ENCODE peak calls at places on chromosomes 6 and 20, in eight cellular contexts. U is A673; O is A549; J is colonic mucosa; E is CD8-positive, alpha-beta T cell; C is uterus; Q is heart right ventricle; R is RWPE1. N is an unnamed sample.

GRCh38 chr6:29926795-29927427 is 15.4 kb upstream of the HLA-A start:
- DNase-seq in U (peak; percentile 76), O (peak; percentile 9), J (peak; percentile 93), E (peak; percentile 73), C (peak; percentile 71), Q (peak; percentile 74), R (peak; percentile 27), N (no peak)

GRCh38 chr6:170279977-170280688 is 10.7 kb downstream of the DLL1 start:
- DNase-seq in U (peak; percentile 60), O (peak; percentile 65), J (peak; percentile 86), E (peak; percentile 60), C (no peak), Q (peak; percentile 70), R (no peak), N (no peak)

GRCh38 chr6:87551799-87552198 is 38.0 kb downstream of the RARS2 start:
- DNase-seq in U (peak; percentile 53), O (no peak), J (no peak), E (no peak), C (no peak), Q (no peak), R (no peak), N (no peak)

GRCh38 chr20:34703573-34704176 is 469 bp upstream of the TP53INP2 start:
- DNase-seq in U (peak; percentile 37), O (no peak), J (peak; percentile 63), E (peak; percentile 18), C (peak; percentile 38), Q (no peak), R (no peak), N (no peak)

GRCh38 chr20:62365814-62366369 is 1.2 kb downstream of the LAMA5 start:
- DNase-seq in U (peak; percentile 60), O (no peak), J (no peak), E (no peak), C (no peak), Q (no peak), R (peak; percentile 97), N (no peak)

GRCh38 chr20:11912013-11912663 is 5.6 kb upstream of the BTBD3 start:
- DNase-seq in U (peak; percentile 47), O (peak; percentile 28), J (no peak), E (no peak), C (no peak), Q (no peak), R (no peak), N (no peak)

GRCh38 chr6:38215651-38216319 is 396.3 kb downstream of the ZFAND3 start:
- DNase-seq in U (no peak), O (no peak), J (no peak), E (no peak), C (no peak), Q (no peak), R (no peak), N (no peak)

GRCh38 chr6:143159001-143159400 is 98.3 kb downstream of the AIG1 start:
- DNase-seq in U (no peak), O (no peak), J (no peak), E (no peak), C (no peak), Q (no peak), R (no peak), N (no peak)

GRCh38 chr6:16184129-16184528 is 54.3 kb upstream of the GMPR start:
- DNase-seq in U (peak; percentile 56), O (peak; percentile 7), J (peak; percentile 42), E (no peak), C (no peak), Q (no peak), R (peak; percentile 30), N (no peak)

GRCh38 chr6:18990313-18990978 is 603.3 kb downstream of the RNF144B start:
- DNase-seq in U (peak; percentile 90), O (peak; percentile 31), J (peak; percentile 74), E (no peak), C (peak; percentile 47), Q (peak; percentile 72), R (peak; percentile 64), N (no peak)

DNA sequence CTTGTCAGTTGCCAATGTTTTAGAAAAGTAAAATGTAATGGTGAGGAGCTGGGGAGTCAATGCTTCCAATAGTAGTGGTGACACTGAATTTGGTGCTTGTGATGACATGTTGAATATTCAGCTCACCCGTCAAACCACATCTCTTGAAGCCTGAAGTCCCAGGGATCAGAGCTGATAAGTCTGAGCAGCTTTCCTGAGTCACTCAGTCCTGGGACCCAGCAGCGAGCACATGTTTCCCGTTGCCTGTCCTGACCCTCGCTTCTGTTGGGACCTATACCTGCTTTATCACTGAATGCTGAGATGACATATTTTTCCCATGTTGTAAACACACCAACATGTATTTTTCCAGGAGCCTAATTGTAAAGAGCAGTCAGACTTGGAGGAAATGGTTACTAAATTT is 693.6 kb downstream of the QKI start:
- DNase-seq in U (no peak), O (no peak), J (no peak), E (no peak), C (no peak), Q (no peak), R (no peak), N (no peak)
- H3K27ac ChIP-seq in U (no peak overlapping the region), O (no peak overlapping the region), J (no peak overlapping the region), E (no peak overlapping the region), C (no peak overlapping the region), Q (peak overlapping the region; percentile 87), R (peak overlapping the region; percentile 12), N (peak overlapping the region; percentile 76)

GRCh38 chr6:168377481-168377850 is 57.9 kb upstream of the DACT2 start:
- DNase-seq in U (peak; percentile 25), O (no peak), J (no peak), E (no peak), C (peak; percentile 64), Q (peak; percentile 44), R (no peak), N (no peak)

GRCh38 chr6:168376811-168377480 is 57.4 kb upstream of the DACT2 start:
- DNase-seq in U (no peak), O (no peak), J (peak; percentile 44), E (no peak), C (no peak), Q (no peak), R (no peak), N (no peak)

GRCh38 chr6:168380956-168381605 is 59.9 kb upstream of the SMOC2 start:
- DNase-seq in U (no peak), O (no peak), J (no peak), E (no peak), C (no peak), Q (no peak), R (no peak), N (no peak)

GRCh38 chr6:168376120-168376519 is 56.5 kb upstream of the DACT2 start:
- DNase-seq in U (no peak), O (no peak), J (no peak), E (no peak), C (peak; percentile 8), Q (no peak), R (no peak), N (no peak)

GRCh38 chr6:168377856-168378832 is 58.6 kb upstream of the DACT2 start:
- DNase-seq in U (no peak), O (no peak), J (no peak), E (no peak), C (no peak), Q (no peak), R (no peak), N (no peak)
- H3K27ac ChIP-seq in U (no peak overlapping the region), O (no peak overlapping the region), J (no peak overlapping the region), E (no peak overlapping the region), C (peak overlapping the region; percentile 78), Q (peak overlapping the region; percentile 56), R (no peak overlapping the region), N (no peak overlapping the region)

GRCh38 chr20:41054463-41055230 is 26.0 kb downstream of the TOP1 start:
- DNase-seq in U (peak; percentile 54), O (no peak), J (no peak), E (no peak), C (no peak), Q (no peak), R (no peak), N (no peak)
- H3K27ac ChIP-seq in U (no peak overlapping the region), O (no peak overlapping the region), J (peak overlapping the region; percentile 0), E (no peak overlapping the region), C (no peak overlapping the region), Q (no peak overlapping the region), R (no peak overlapping the region), N (no peak overlapping the region)

GRCh38 chr20:46232575-46232974 is 75.7 kb downstream of the CDH22 start:
- DNase-seq in U (no peak), O (no peak), J (no peak), E (no peak), C (no peak), Q (no peak), R (no peak), N (no peak)
- H3K27ac ChIP-seq in U (no peak overlapping the region), O (no peak overlapping the region), J (no peak overlapping the region), E (no peak overlapping the region), C (no peak overlapping the region), Q (no peak overlapping the region), R (no peak overlapping the region), N (no peak overlapping the region)

GRCh38 chr20:10501377-10501776 is 66.3 kb downstream of the SLX4IP start:
- DNase-seq in U (no peak), O (no peak), J (no peak), E (peak; percentile 12), C (no peak), Q (no peak), R (no peak), N (no peak)
- H3K27ac ChIP-seq in U (peak overlapping the region; percentile 44), O (peak overlapping the region; percentile 2), J (no peak overlapping the region), E (peak overlapping the region; percentile 49), C (peak overlapping the region; percentile 50), Q (no peak overlapping the region), R (no peak overlapping the region), N (peak overlapping the region; percentile 10)

GRCh38 chr6:5509106-5509505 is 247.8 kb downstream of the FARS2 start:
- DNase-seq in U (no peak), O (no peak), J (no peak), E (no peak), C (no peak), Q (peak; percentile 48), R (no peak), N (no peak)

GRCh38 chr6:5511924-5512323 is 250.6 kb downstream of the FARS2 start:
- DNase-seq in U (peak; percentile 47), O (no peak), J (no peak), E (no peak), C (no peak), Q (no peak), R (no peak), N (no peak)

GRCh38 chr6:5512422-5512821 is 251.1 kb downstream of the FARS2 start:
- DNase-seq in U (no peak), O (no peak), J (no peak), E (no peak), C (no peak), Q (no peak), R (no peak), N (no peak)

GRCh38 chr6:5510734-5511133 is 249.4 kb downstream of the FARS2 start:
- DNase-seq in U (no peak), O (no peak), J (no peak), E (no peak), C (no peak), Q (no peak), R (no peak), N (no peak)

GRCh38 chr6:5510331-5510730 is 249.0 kb downstream of the FARS2 start:
- DNase-seq in U (no peak), O (no peak), J (no peak), E (no peak), C (no peak), Q (no peak), R (no peak), N (no peak)
- H3K27ac ChIP-seq in U (no peak overlapping the region), O (no peak overlapping the region), J (no peak overlapping the region), E (no peak overlapping the region), C (no peak overlapping the region), Q (no peak overlapping the region), R (no peak overlapping the region), N (no peak overlapping the region)

DNA sequence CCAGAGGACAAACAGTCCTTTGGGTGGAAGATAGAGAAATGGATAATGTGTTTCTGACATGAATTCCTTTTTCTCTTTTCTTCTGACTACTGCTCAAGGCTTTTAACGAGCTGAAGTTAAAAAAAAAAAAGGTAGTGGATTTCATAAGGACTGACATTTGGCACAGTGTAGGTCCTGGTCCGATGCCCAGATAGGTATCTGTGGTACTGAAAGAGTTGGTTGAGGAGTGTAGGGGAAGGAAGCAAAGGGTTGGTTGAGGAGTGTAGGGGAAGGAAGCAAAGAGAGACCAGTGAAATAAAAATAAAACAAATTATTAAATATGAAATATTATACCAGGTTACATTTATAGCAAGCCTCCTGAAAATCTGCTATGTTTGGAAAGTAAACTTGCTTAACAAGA is 11.8 kb downstream of the UTRN start:
- DNase-seq in U (no peak), O (no peak), J (no peak), E (no peak), C (peak; percentile 74), Q (no peak), R (no peak), N (no peak)
- H3K27ac ChIP-seq in U (no peak overlapping the region), O (no peak overlapping the region), J (peak overlapping the region; percentile 24), E (no peak overlapping the region), C (peak overlapping the region; percentile 75), Q (peak overlapping the region; percentile 1), R (no peak overlapping the region), N (no peak overlapping the region)

N was measured in epithelial cell of prostate.